ENCODE peak calls at places on chromosomes 2 and 18, in seven cellular contexts. X is spleen, M is SJSA1, V is H7, D is AG08396, Q is RPMI7951, P is pancreas. A is an unnamed sample.

GRCh38 chr18:25351280-25351772 is 640 bp downstream of the ZNF521 start:
- DNase-seq in X (no peak), M (no peak), V (no peak), D (no peak), Q (no peak), P (no peak), A (no peak)

GRCh38 chr2:108858894-108859293 is 72.3 kb downstream of the CCDC138 start:
- DNase-seq in X (no peak), M (no peak), V (no peak), D (no peak), Q (peak), P (no peak), A (no peak)

GRCh38 chr18:7169601-7170000 is 52.0 kb upstream of the LAMA1 start:
- DNase-seq in X (peak), M (no peak), V (no peak), D (no peak), Q (no peak), P (no peak), A (no peak)

GRCh38 chr2:104938226-104938941 is 84.5 kb downstream of the POU3F3 start:
- DNase-seq in X (no peak), M (no peak), V (no peak), D (no peak), Q (no peak), P (no peak), A (no peak)

GRCh38 chr18:48371854-48372598 is 37.2 kb downstream of the ZBTB7C start:
- DNase-seq in X (no peak), M (no peak), V (no peak), D (no peak), Q (no peak), P (no peak), A (no peak)

GRCh38 chr2:45190481-45190880 is 181.2 kb upstream of the SIX2 start:
- DNase-seq in X (no peak), M (peak), V (no peak), D (peak), Q (peak), P (no peak), A (no peak)

GRCh38 chr2:226600184-226600583 is 199.4 kb downstream of the IRS1 start:
- DNase-seq in X (no peak), M (peak), V (no peak), D (no peak), Q (no peak), P (no peak), A (no peak)

GRCh38 chr2:157492189-157492773 is 48.4 kb upstream of the CYTIP start:
- DNase-seq in X (peak), M (peak), V (peak), D (peak), Q (peak), P (peak), A (no peak)

GRCh38 chr2:11406492-11407381 is 59.2 kb downstream of the E2F6 start:
- DNase-seq in X (no peak), M (peak), V (no peak), D (peak), Q (peak), P (no peak), A (no peak)

GRCh38 chr2:179711375-179711774 is 150.0 kb downstream of the ZNF385B start:
- DNase-seq in X (no peak), M (no peak), V (no peak), D (no peak), Q (no peak), P (no peak), A (no peak)

GRCh38 chr2:3447789-3448317 is 68.4 kb downstream of the TRAPPC12 start:
- DNase-seq in X (no peak), M (no peak), V (no peak), D (no peak), Q (no peak), P (no peak), A (no peak)

GRCh38 chr2:240934701-240935100 is 28.6 kb downstream of the CROCC2 start:
- DNase-seq in X (peak), M (no peak), V (peak), D (no peak), Q (no peak), P (peak), A (no peak)

GRCh38 chr18:7116001-7116831 is 1.4 kb downstream of the LAMA1 start:
- DNase-seq in X (no peak), M (peak), V (peak), D (peak), Q (peak), P (no peak), A (no peak)

GRCh38 chr2:154439156-154439555 is 259.3 kb upstream of the KCNJ3 start:
- DNase-seq in X (no peak), M (no peak), V (no peak), D (no peak), Q (no peak), P (no peak), A (no peak)

GRCh38 chr2:182330451-182331325 is 96.1 kb downstream of the PDE1A start:
- DNase-seq in X (no peak), M (no peak), V (no peak), D (peak), Q (no peak), P (no peak), A (no peak)

GRCh38 chr2:22788749-22789148 is 596.2 kb upstream of the KLHL29 start:
- DNase-seq in X (no peak), M (no peak), V (peak), D (no peak), Q (no peak), P (no peak), A (no peak)

GRCh38 chr2:224101820-224102630 is 62.9 kb upstream of the SERPINE2 start:
- DNase-seq in X (no peak), M (peak), V (no peak), D (peak), Q (peak), P (no peak), A (no peak)

GRCh38 chr2:15957881-15958713 is 17.7 kb downstream of the MYCN start:
- DNase-seq in X (no peak), M (no peak), V (peak), D (no peak), Q (no peak), P (no peak), A (no peak)

GRCh38 chr2:239756392-239757153 is 268.6 kb downstream of the NDUFA10 start:
- DNase-seq in X (no peak), M (peak), V (no peak), D (peak), Q (peak), P (no peak), A (no peak)

GRCh38 chr18:74508366-74508765 is 12.2 kb downstream of the CNDP2 start:
- DNase-seq in X (peak), M (no peak), V (peak), D (no peak), Q (no peak), P (no peak), A (no peak)

GRCh38 chr2:191869178-191869577 is 22.3 kb upstream of the CAVIN2 start:
- DNase-seq in X (no peak), M (no peak), V (peak), D (no peak), Q (peak), P (no peak), A (no peak)

GRCh38 chr18:35268811-35269210 is 21.2 kb downstream of the ZSCAN30 start:
- DNase-seq in X (no peak), M (no peak), V (no peak), D (no peak), Q (no peak), P (no peak), A (no peak)

GRCh38 chr2:45713126-45713525 is 61.7 kb downstream of the PRKCE start:
- DNase-seq in X (no peak), M (no peak), V (no peak), D (no peak), Q (no peak), P (no peak), A (no peak)

GRCh38 chr2:125822746-125823145 is 833.2 kb upstream of the GYPC start:
- DNase-seq in X (no peak), M (no peak), V (no peak), D (no peak), Q (no peak), P (no peak), A (no peak)

GRCh38 chr2:142893241-142893640 is 15.8 kb downstream of the KYNU start:
- DNase-seq in X (no peak), M (no peak), V (no peak), D (no peak), Q (no peak), P (no peak), A (no peak)

GRCh38 chr18:79625924-79626561 is 53.6 kb upstream of the CTDP1 start:
- DNase-seq in X (peak), M (no peak), V (no peak), D (no peak), Q (no peak), P (no peak), A (no peak)

GRCh38 chr2:191304939-191305875 is 60.0 kb downstream of the MYO1B start:
- DNase-seq in X (no peak), M (no peak), V (no peak), D (peak), Q (peak), P (no peak), A (no peak)

GRCh38 chr18:47826157-47827074 is 104.0 kb downstream of the SMAD2 start:
- DNase-seq in X (no peak), M (no peak), V (no peak), D (no peak), Q (no peak), P (no peak), A (no peak)

GRCh38 chr2:239803102-239803763 is 221.9 kb downstream of the NDUFA10 start:
- DNase-seq in X (no peak), M (no peak), V (no peak), D (no peak), Q (no peak), P (no peak), A (no peak)

GRCh38 chr2:138201326-138201725 is 237.1 kb downstream of the HNMT start:
- DNase-seq in X (no peak), M (no peak), V (no peak), D (no peak), Q (no peak), P (no peak), A (no peak)